ENCODE peak calls at places on chromosome 1, in eight cellular contexts. R is H54, U is heart left ventricle, F is adrenal gland, W is right lobe of liver, P is HepG2, Q is suprapubic skin, J is endothelial cell of umbilical vein. Y is an unnamed sample.

GRCh38 chr1:46481961-46482360 is 7.7 kb upstream of the DMBX1 start:
- DNase-seq in R (no peak), U (no peak), F (no peak), W (no peak), P (no peak), Q (no peak), J (no peak), Y (no peak)

GRCh38 chr1:214505134-214505533 is 46.3 kb downstream of the PTPN14 start:
- DNase-seq in R (no peak), U (no peak), F (no peak), W (no peak), P (peak; percentile 59), Q (no peak), J (no peak), Y (no peak)

GRCh38 chr1:172283766-172284165 is 136.7 kb upstream of the C1orf105 start:
- DNase-seq in R (no peak), U (no peak), F (no peak), W (no peak), P (no peak), Q (no peak), J (no peak), Y (no peak)

GRCh38 chr1:93816970-93817738 is 61.9 kb downstream of the DNTTIP2 start:
- DNase-seq in R (no peak), U (no peak), F (peak; percentile 23), W (no peak), P (peak; percentile 29), Q (no peak), J (peak; percentile 96), Y (no peak)

GRCh38 chr1:53644909-53645689 is 93.9 kb downstream of the GLIS1 start:
- DNase-seq in R (no peak), U (no peak), F (no peak), W (no peak), P (no peak), Q (peak; percentile 15), J (no peak), Y (no peak)

GRCh38 chr1:183370399-183371058 is 47.7 kb downstream of the NMNAT2 start:
- DNase-seq in R (no peak), U (no peak), F (no peak), W (no peak), P (no peak), Q (no peak), J (no peak), Y (no peak)

GRCh38 chr1:32881871-32882850 is 4.1 kb upstream of the HPCA start:
- DNase-seq in R (no peak), U (peak; percentile 68), F (no peak), W (no peak), P (no peak), Q (no peak), J (no peak), Y (no peak)

GRCh38 chr1:22452401-22452963 is 831 bp downstream of the ZBTB40 start:
- DNase-seq in R (no peak), U (no peak), F (no peak), W (peak; percentile 34), P (no peak), Q (no peak), J (peak; percentile 83), Y (no peak)

GRCh38 chr1:46612937-46613660 is 3.5 kb downstream of the MOB3C start:
- DNase-seq in R (no peak), U (no peak), F (no peak), W (no peak), P (no peak), Q (no peak), J (no peak), Y (peak; percentile 37)

GRCh38 chr1:22143065-22143514 is at the start of gene WNT4:
- DNase-seq in R (peak; percentile 60), U (no peak), F (peak; percentile 69), W (peak; percentile 51), P (no peak), Q (no peak), J (no peak), Y (peak; percentile 14)

GRCh38 chr1:26405281-26405915 is 5.2 kb upstream of the LIN28A start:
- DNase-seq in R (no peak), U (no peak), F (no peak), W (no peak), P (no peak), Q (no peak), J (no peak), Y (no peak)

GRCh38 chr1:234500269-234500668 is 21.3 kb upstream of the TARBP1 start:
- DNase-seq in R (no peak), U (no peak), F (no peak), W (no peak), P (no peak), Q (no peak), J (no peak), Y (peak; percentile 67)

GRCh38 chr1:109089242-109090015 is 1.1 kb upstream of the TMEM167B start:
- DNase-seq in R (peak; percentile 34), U (peak; percentile 44), F (peak; percentile 57), W (peak; percentile 70), P (peak; percentile 87), Q (no peak), J (peak; percentile 58), Y (peak; percentile 81)

GRCh38 chr1:223304931-223305330 is 59.0 kb downstream of the SUSD4 start:
- DNase-seq in R (no peak), U (no peak), F (no peak), W (no peak), P (no peak), Q (no peak), J (no peak), Y (no peak)

GRCh38 chr1:120178799-120179419 is 2.6 kb upstream of the SEC22B start:
- DNase-seq in R (no peak), U (no peak), F (no peak), W (no peak), P (no peak), Q (no peak), J (no peak), Y (peak; percentile 72)

GRCh38 chr1:197776348-197777082 is 1.2 kb upstream of the DENND1B start:
- DNase-seq in R (peak; percentile 33), U (no peak), F (no peak), W (no peak), P (no peak), Q (no peak), J (peak; percentile 40), Y (peak; percentile 55)

GRCh38 chr1:31105646-31106045 is 40.1 kb upstream of the PUM1 start:
- DNase-seq in R (no peak), U (no peak), F (no peak), W (no peak), P (no peak), Q (no peak), J (no peak), Y (no peak)

GRCh38 chr1:26570287-26570686 is 40.7 kb downstream of the RPS6KA1 start:
- DNase-seq in R (no peak), U (no peak), F (no peak), W (no peak), P (no peak), Q (no peak), J (no peak), Y (no peak)

GRCh38 chr1:242245255-242245654 is 246.4 kb upstream of the MAP1LC3C start:
- DNase-seq in R (no peak), U (no peak), F (no peak), W (no peak), P (no peak), Q (no peak), J (no peak), Y (no peak)

GRCh38 chr1:70103770-70104169 is 101.6 kb downstream of the LRRC40 start:
- DNase-seq in R (no peak), U (no peak), F (no peak), W (no peak), P (no peak), Q (no peak), J (no peak), Y (no peak)

GRCh38 chr1:100649128-100649527 is 70.4 kb upstream of the VCAM1 start:
- DNase-seq in R (no peak), U (no peak), F (no peak), W (no peak), P (no peak), Q (no peak), J (no peak), Y (peak; percentile 10)

GRCh38 chr1:179767177-179767581 is 24.1 kb downstream of the FAM163A start:
- DNase-seq in R (no peak), U (no peak), F (no peak), W (no peak), P (no peak), Q (no peak), J (no peak), Y (no peak)
- TF ChIP-seq POLR2A in R (no peak), U (no peak), F (no peak), W (no peak), P (no peak), Q (no peak), J (no peak), Y (no peak)

GRCh38 chr1:153727463-153728304 is at the start of gene INTS3:
- DNase-seq in R (peak; percentile 95), U (peak; percentile 100), F (peak; percentile 100), W (peak; percentile 100), P (peak; percentile 99), Q (peak; percentile 100), J (peak; percentile 100), Y (peak; percentile 100)
- TF ChIP-seq POLR2A in R (peak; percentile 78), U (no peak), F (peak; percentile 55), W (peak; percentile 46), P (peak; percentile 76), Q (peak; percentile 20), J (peak; percentile 82), Y (peak; percentile 75)

DNA sequence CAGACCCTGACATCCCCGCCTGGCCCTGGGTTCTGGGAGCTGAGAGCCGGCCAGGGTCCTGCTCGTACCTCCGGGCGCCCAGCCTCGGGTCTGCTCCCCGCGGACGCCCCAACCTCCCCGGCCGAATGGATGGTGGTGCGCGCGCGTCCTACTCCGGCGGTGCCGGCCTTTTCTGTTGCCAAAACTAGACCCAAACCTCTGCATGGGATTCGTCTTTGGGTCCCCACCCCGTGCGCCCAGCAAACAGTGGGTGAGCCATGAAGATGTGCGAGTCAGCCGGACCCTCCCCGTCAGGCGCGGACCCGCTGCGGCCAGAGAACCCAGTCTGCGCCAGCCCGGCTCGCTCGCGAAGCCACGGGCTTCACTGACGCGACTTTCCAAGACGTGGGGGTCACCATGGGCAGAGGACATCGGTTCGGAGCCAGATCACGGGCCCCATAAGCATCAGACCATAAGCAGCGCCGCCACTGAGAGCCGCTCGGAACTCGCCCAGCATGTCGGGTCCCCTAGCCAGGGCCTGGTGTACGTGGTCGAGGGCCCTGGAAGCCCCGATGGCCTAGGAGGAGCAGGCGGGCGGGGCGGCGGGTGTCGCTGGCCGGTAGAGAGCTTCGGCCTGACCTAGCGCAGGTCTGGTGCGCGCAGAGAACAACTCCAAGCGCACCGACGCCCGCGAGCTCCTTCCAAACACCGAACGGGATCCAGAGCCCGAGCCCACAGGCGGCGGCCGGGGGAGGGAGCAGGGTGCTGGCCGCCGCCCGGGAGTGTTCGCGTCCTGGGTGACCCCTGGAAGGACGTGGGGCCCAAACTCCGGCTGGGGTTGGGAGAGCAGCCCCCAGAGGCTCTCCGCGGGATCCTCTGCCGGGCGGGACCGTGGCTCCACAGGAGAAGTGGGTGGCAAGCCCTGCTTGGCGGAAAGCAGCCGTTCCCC is 1.0 kb upstream of the TP73 start:
- DNase-seq in R (no peak), U (no peak), F (no peak), W (peak; percentile 33), P (no peak), Q (peak; percentile 64), J (no peak), Y (peak; percentile 15)
- TF ChIP-seq POLR2A in R (no peak), U (no peak), F (no peak), W (no peak), P (no peak), Q (no peak), J (no peak), Y (no peak)

DNA sequence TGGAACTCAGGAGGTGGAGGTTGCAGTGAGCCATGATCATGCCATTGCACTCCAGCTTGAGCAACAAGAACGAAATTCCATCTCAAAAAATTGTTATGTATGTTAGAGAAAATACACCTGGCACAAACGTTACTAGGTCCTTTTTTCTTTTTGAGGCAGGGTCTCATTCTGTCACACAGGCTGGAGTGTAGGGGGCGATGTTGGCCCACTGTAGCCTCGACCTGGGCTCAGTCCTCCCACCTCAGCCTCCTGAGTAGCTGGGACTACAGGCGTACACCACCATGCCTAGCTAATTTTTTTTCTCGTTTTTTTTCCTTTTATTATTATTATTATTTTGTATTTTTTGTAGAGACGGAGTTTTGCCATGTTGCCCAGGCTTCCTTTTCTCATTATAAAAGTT is 4.4 kb downstream of the HAX1 start:
- DNase-seq in R (no peak), U (no peak), F (no peak), W (no peak), P (no peak), Q (no peak), J (no peak), Y (peak; percentile 35)
- TF ChIP-seq POLR2A in R (no peak), U (no peak), F (no peak), W (no peak), P (no peak), Q (no peak), J (no peak), Y (no peak)